ENCODE peak calls at places on chromosome 15, in five cellular contexts. D is stimulated activated CD4-positive, alpha-beta T cell treated with anti-CD3 and anti-CD28 coated beads, Interleukin-12 subunit alpha, Interleukin-12 subunit beta, amount 100 ng/mL, for 24 hours; L is GDM1; A is GM23338; T is Caco-2. Z is an unnamed sample.

GRCh38 chr15:101608182-101608581 is 44.0 kb downstream of the TM2D3 start:
- DNase-seq in D (no peak), T (no peak), A (no peak), L (no peak), Z (no peak)

GRCh38 chr15:90872481-90873184 is 4.2 kb downstream of the FURIN start:
- DNase-seq in T (no peak), L (no peak), D (peak), A (no peak), Z (no peak)

GRCh38 chr15:77107068-77107467 is 36.2 kb upstream of the TSPAN3 start:
- DNase-seq in D (no peak), T (no peak), L (no peak), A (no peak), Z (no peak)

GRCh38 chr15:63999177-63999576 is 47.1 kb downstream of the DAPK2 start:
- DNase-seq in A (no peak), L (peak), T (no peak), D (no peak), Z (no peak)

GRCh38 chr15:52136471-52136993 is 24.0 kb upstream of the BCL2L10 start:
- DNase-seq in L (no peak), T (no peak), A (no peak), D (no peak), Z (no peak)

GRCh38 chr15:77026501-77027110 is 31.7 kb downstream of the PSTPIP1 start:
- DNase-seq in T (peak), L (no peak), D (no peak), A (no peak), Z (no peak)

GRCh38 chr15:41556657-41557056 is 2.4 kb upstream of the TYRO3 start:
- DNase-seq in A (no peak), D (no peak), T (no peak), L (no peak), Z (no peak)

GRCh38 chr15:22780267-22780666 is 6.2 kb upstream of the NIPA1 start:
- DNase-seq in A (no peak), L (no peak), T (no peak), D (no peak), Z (no peak)

GRCh38 chr15:81506936-81507335 is 132.9 kb upstream of the TMC3 start:
- DNase-seq in A (no peak), L (no peak), T (no peak), D (no peak), Z (no peak)

GRCh38 chr15:58554758-58555157 is 123.0 kb downstream of the LIPC start:
- DNase-seq in A (no peak), D (no peak), L (no peak), T (no peak), Z (no peak)

GRCh38 chr15:52093539-52094502 is 18.8 kb downstream of the BCL2L10 start:
- DNase-seq in D (no peak), T (no peak), L (peak), A (no peak), Z (no peak)

GRCh38 chr15:50055333-50056278 is 63.4 kb downstream of the ATP8B4 start:
- DNase-seq in D (no peak), L (no peak), T (no peak), A (no peak), Z (peak)